ENCODE peak calls at places on chromosomes 4 and X, in seven cellular contexts. R is ovary, E is pancreas, L is hepatocyte, C is testis, F is K562, X is uterus. W is an unnamed sample.

GRCh38 chrX:39953879-39954278 is 143.9 kb downstream of the BCOR start:
- DNase-seq in R (no peak), E (peak; percentile 78), L (peak; percentile 89), C (no peak), F (peak; percentile 50), X (no peak), W (no peak)

GRCh38 chrX:40245411-40246140 is 147.8 kb upstream of the BCOR start:
- DNase-seq in R (peak; percentile 57), E (no peak), L (peak; percentile 28), C (no peak), F (no peak), X (peak; percentile 22), W (no peak)

GRCh38 chrX:34848281-34848680 is 94.3 kb upstream of the FAM47B start:
- DNase-seq in R (no peak), E (no peak), L (no peak), C (no peak), F (no peak), X (no peak), W (no peak)

GRCh38 chrX:2502120-2502667 is 1.4 kb upstream of the DHRSX start:
- DNase-seq in R (peak; percentile 22), E (no peak), L (no peak), C (no peak), F (no peak), X (no peak), W (no peak)

GRCh38 chrX:136780738-136781137 is at the start of gene ARHGEF6:
- DNase-seq in R (no peak), E (no peak), L (no peak), C (peak; percentile 15), F (peak; percentile 27), X (no peak), W (no peak)

GRCh38 chrX:47583240-47583861 is 1.1 kb downstream of the TIMP1 start:
- DNase-seq in R (no peak), E (no peak), L (no peak), C (no peak), F (no peak), X (no peak), W (no peak)

GRCh38 chrX:13208281-13208935 is 111.4 kb downstream of the ATXN3L start:
- DNase-seq in R (no peak), E (no peak), L (no peak), C (no peak), F (no peak), X (no peak), W (no peak)

GRCh38 chrX:45360571-45360970 is 159.9 kb upstream of the DIPK2B start:
- DNase-seq in R (no peak), E (no peak), L (no peak), C (no peak), F (no peak), X (no peak), W (no peak)

GRCh38 chrX:129690435-129690834 is 35.7 kb upstream of the APLN start:
- DNase-seq in R (no peak), E (no peak), L (no peak), C (no peak), F (no peak), X (no peak), W (no peak)

GRCh38 chr4:81030617-81031388 is at the start of gene BMP3:
- DNase-seq in R (peak; percentile 80), E (no peak), L (peak; percentile 40), C (peak; percentile 19), F (no peak), X (no peak), W (no peak)
- H3K27ac ChIP-seq in R (no peak within 1 kb of the TSS), E (no peak within 1 kb of the TSS), L (no peak within 1 kb of the TSS), C (no peak within 1 kb of the TSS), F (no peak within 1 kb of the TSS), X (no peak within 1 kb of the TSS), W (no peak within 1 kb of the TSS)

GRCh38 chr4:74692973-74693372 is 101.3 kb downstream of the BTC start:
- DNase-seq in R (no peak), E (no peak), L (no peak), C (no peak), F (no peak), X (no peak), W (no peak)
- H3K27ac ChIP-seq in R (no peak overlapping the region), E (no peak overlapping the region), L (no peak overlapping the region), C (no peak overlapping the region), F (no peak overlapping the region), X (no peak overlapping the region), W (no peak overlapping the region)

GRCh38 chr4:142408003-142408441 is 438.1 kb downstream of the INPP4B start:
- DNase-seq in R (no peak), E (no peak), L (no peak), C (no peak), F (no peak), X (no peak), W (no peak)
- H3K27ac ChIP-seq in R (no peak overlapping the region), E (no peak overlapping the region), L (no peak overlapping the region), C (no peak overlapping the region), F (no peak overlapping the region), X (no peak overlapping the region), W (peak overlapping the region; percentile 92)

GRCh38 chr4:73486497-73486896 is 5.0 kb downstream of the AFM start:
- DNase-seq in R (no peak), E (no peak), L (no peak), C (no peak), F (no peak), X (no peak), W (no peak)
- H3K27ac ChIP-seq in R (no peak overlapping the region), E (no peak overlapping the region), L (no peak overlapping the region), C (no peak overlapping the region), F (no peak overlapping the region), X (no peak overlapping the region), W (no peak overlapping the region)

GRCh38 chrX:55695227-55696018 is 22.1 kb upstream of the RRAGB start:
- DNase-seq in R (no peak), E (no peak), L (no peak), C (no peak), F (no peak), X (no peak), W (no peak)
- H3K27ac ChIP-seq in R (no peak overlapping the region), E (no peak overlapping the region), L (no peak overlapping the region), C (no peak overlapping the region), F (no peak overlapping the region), X (no peak overlapping the region), W (no peak overlapping the region)

DNA sequence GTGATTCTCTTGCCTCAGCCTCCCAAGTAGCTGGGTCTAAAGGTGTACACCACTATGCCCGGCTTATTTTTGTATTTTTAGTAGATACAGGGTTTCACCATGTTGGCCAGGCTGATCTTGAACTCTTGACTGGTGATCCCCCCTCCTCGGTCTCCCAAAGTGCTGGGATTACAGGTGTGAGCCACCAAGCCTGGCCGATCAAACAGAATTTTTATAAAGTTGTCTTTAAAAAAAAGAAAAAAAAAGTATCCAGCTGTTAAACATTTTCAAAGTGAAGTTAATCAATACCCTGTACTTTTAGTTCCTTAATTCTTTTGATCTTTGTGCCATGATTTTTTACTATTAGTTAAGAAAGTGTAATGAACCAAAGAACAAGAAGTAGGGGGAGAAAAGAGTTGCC is 24.3 kb downstream of the SMAD1 start:
- DNase-seq in R (no peak), E (no peak), L (no peak), C (no peak), F (no peak), X (no peak), W (no peak)
- H3K27ac ChIP-seq in R (no peak overlapping the region), E (no peak overlapping the region), L (no peak overlapping the region), C (no peak overlapping the region), F (no peak overlapping the region), X (peak overlapping the region; percentile 99), W (no peak overlapping the region)

DNA sequence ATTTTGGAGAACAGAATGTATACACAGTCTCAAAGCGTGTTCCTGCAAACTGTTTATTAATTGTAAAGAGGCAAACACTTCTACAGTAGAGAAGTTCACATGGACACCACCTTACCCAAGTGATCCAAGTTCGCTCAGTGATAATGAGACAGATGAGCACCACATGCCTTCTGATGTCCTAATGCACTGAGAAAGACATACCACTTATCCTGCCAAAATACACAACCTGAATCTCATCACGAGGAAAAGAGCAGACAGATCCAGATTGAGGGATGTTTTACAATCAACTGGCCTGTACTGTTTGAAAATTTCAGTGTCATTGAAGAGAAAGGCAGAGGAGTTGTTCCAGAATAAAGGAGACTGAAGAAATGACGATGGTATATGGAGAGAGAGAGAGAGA is 12.4 kb downstream of the PPEF1 start:
- DNase-seq in R (no peak), E (no peak), L (no peak), C (no peak), F (no peak), X (no peak), W (no peak)
- H3K27ac ChIP-seq in R (no peak overlapping the region), E (no peak overlapping the region), L (no peak overlapping the region), C (no peak overlapping the region), F (no peak overlapping the region), X (no peak overlapping the region), W (no peak overlapping the region)

DNA sequence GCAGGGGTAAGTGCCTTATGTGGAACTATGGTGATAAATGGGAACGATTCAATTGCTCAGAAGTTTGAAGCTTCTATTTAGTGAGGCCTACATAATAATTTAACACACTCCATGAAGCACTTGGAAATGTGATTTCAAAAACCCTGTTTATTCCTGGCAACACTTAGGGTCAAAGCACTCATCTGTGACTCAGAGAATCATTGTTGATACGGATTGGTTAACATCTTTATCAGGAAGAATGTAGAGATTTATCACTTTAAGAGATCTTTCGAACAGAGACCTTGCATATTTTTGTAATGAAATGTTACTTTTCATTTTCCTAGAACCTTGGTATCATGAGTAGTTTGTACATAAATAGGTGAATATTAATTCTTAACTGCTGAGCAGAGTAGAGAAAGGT is 269.1 kb upstream of the SLIT2 start:
- DNase-seq in R (no peak), E (no peak), L (no peak), C (no peak), F (no peak), X (no peak), W (no peak)
- H3K27ac ChIP-seq in R (no peak overlapping the region), E (no peak overlapping the region), L (no peak overlapping the region), C (no peak overlapping the region), F (no peak overlapping the region), X (no peak overlapping the region), W (no peak overlapping the region)

GRCh38 chr4:85565761-85566480 is 91.0 kb downstream of the ARHGAP24 start:
- DNase-seq in R (no peak), E (no peak), L (no peak), C (no peak), F (no peak), X (no peak), W (no peak)
- H3K27ac ChIP-seq in R (no peak overlapping the region), E (no peak overlapping the region), L (no peak overlapping the region), C (no peak overlapping the region), F (no peak overlapping the region), X (no peak overlapping the region), W (no peak overlapping the region)